ENCODE peak calls at places on chromosomes 2 and 18, in seven cellular contexts. W is ascending aorta; L is epithelial cell of esophagus; P is effector memory CD4-positive, alpha-beta T cell; K is GM12865; E is Peyer's patch; C is HAP-1. B is an unnamed sample.

GRCh38 chr2:161041356-161041755 is 118.9 kb upstream of the TANK start:
- DNase-seq in W (no peak), L (no peak), P (no peak), K (no peak), E (no peak), C (no peak), B (no peak)

GRCh38 chr18:12376034-12376717 is 851 bp downstream of the AFG3L2 start:
- DNase-seq in W (no peak), L (peak), P (no peak), K (peak), E (peak), C (peak), B (peak)

GRCh38 chr2:160415991-160416390 is 77.6 kb downstream of the RBMS1 start:
- DNase-seq in W (no peak), L (peak), P (no peak), K (no peak), E (no peak), C (no peak), B (peak)

GRCh38 chr2:150137338-150137737 is 350.1 kb downstream of the RND3 start:
- DNase-seq in W (no peak), L (peak), P (no peak), K (no peak), E (no peak), C (no peak), B (peak)

GRCh38 chr2:152097291-152098032 is 1.4 kb downstream of the CACNB4 start:
- DNase-seq in W (no peak), L (peak), P (no peak), K (peak), E (no peak), C (peak), B (peak)

GRCh38 chr2:151973901-151974199 is 125.0 kb downstream of the CACNB4 start:
- DNase-seq in W (no peak), L (peak), P (no peak), K (peak), E (no peak), C (peak), B (peak)

GRCh38 chr2:163736433-163737168 is 793 bp upstream of the FIGN start:
- DNase-seq in W (no peak), L (peak), P (no peak), K (no peak), E (peak), C (peak), B (no peak)

GRCh38 chr2:68230246-68231060 is 21.9 kb downstream of the PPP3R1 start:
- DNase-seq in W (no peak), L (no peak), P (no peak), K (no peak), E (no peak), C (no peak), B (no peak)

GRCh38 chr2:142515493-142515892 is 362.0 kb upstream of the KYNU start:
- DNase-seq in W (no peak), L (peak), P (no peak), K (no peak), E (no peak), C (no peak), B (peak)

GRCh38 chr2:157932480-157933205 is 56.5 kb upstream of the ACVR1 start:
- DNase-seq in W (no peak), L (no peak), P (no peak), K (no peak), E (no peak), C (peak), B (no peak)

GRCh38 chr2:170818294-170819104 is 1.8 kb downstream of the GAD1 start:
- DNase-seq in W (no peak), L (no peak), P (no peak), K (no peak), E (no peak), C (no peak), B (no peak)

GRCh38 chr18:10453885-10454772 is at the start of gene APCDD1:
- DNase-seq in W (no peak), L (peak), P (no peak), K (no peak), E (peak), C (peak), B (no peak)

GRCh38 chr2:10877691-10878111 is 34.0 kb upstream of the KCNF1 start:
- DNase-seq in W (no peak), L (peak), P (no peak), K (no peak), E (no peak), C (peak), B (peak)

GRCh38 chr18:79404567-79404910 is 8.8 kb downstream of the NFATC1 start:
- DNase-seq in W (no peak), L (no peak), P (no peak), K (no peak), E (no peak), C (no peak), B (no peak)

GRCh38 chr2:208642125-208642779 is 235.7 kb downstream of the PTH2R start:
- DNase-seq in W (no peak), L (peak), P (no peak), K (no peak), E (no peak), C (no peak), B (peak)

GRCh38 chr2:231396058-231396821 is 730 bp downstream of the B3GNT7 start:
- DNase-seq in W (no peak), L (no peak), P (no peak), K (no peak), E (no peak), C (no peak), B (no peak)

GRCh38 chr2:231395188-231396057 is at the start of gene B3GNT7:
- DNase-seq in W (no peak), L (no peak), P (no peak), K (peak), E (peak), C (no peak), B (no peak)

GRCh38 chr2:231393149-231394131 is 2.1 kb upstream of the B3GNT7 start:
- DNase-seq in W (no peak), L (no peak), P (no peak), K (peak), E (peak), C (no peak), B (no peak)

GRCh38 chr2:231392431-231393148 is 2.9 kb upstream of the B3GNT7 start:
- DNase-seq in W (no peak), L (no peak), P (no peak), K (no peak), E (no peak), C (no peak), B (no peak)

DNA sequence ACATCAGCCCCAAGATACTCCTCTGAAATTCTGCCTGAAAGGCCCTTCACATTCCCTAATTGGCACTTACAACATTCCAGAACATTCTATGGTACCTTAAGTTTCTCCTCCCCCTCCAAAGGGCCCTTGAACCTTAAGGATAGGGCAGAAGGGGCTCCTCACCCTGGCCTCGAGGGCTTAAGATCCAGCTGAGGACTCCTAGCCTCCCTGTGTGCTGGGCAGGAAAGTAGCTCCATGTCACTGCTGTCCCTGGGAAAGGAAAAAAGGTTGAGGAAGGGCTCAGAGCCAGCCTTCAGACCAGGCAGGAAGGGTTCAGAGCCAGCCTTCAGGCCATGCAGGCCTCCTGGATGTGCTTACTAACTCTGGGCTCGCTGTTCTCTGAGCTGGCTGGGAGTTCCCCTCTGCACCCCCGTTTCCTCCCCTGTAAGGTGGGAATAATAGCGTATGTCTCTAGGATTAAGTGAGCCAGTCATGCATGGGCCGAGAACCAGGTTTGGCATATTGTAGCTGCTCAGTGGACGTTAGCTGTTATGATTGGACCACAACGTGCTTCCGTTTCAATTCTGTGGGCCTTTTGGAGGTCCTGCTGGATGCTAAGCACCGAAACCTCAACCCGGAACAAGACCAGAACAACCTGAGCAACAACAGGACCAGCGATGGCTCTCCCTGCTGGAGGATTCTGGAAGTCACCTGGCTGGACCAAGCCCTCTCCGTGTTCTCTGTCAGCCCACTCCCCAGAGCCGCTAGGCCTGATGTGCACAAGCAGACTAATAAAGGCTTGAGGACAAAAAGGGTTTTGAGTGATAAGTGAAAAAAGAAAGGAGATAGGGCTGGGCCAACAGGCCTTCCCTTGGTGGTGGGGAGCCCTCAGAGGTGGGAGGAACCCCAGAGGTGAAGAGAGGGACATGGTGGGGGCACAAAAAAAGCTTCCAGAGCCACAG is 1.0 kb upstream of the B3GNT7 start:
- DNase-seq in W (no peak), L (peak), P (no peak), K (peak), E (peak), C (no peak), B (no peak)
- H3K4me3 ChIP-seq in W (peak), L (no peak), P (no peak), K (peak), E (peak), C (no peak), B (no peak)

DNA sequence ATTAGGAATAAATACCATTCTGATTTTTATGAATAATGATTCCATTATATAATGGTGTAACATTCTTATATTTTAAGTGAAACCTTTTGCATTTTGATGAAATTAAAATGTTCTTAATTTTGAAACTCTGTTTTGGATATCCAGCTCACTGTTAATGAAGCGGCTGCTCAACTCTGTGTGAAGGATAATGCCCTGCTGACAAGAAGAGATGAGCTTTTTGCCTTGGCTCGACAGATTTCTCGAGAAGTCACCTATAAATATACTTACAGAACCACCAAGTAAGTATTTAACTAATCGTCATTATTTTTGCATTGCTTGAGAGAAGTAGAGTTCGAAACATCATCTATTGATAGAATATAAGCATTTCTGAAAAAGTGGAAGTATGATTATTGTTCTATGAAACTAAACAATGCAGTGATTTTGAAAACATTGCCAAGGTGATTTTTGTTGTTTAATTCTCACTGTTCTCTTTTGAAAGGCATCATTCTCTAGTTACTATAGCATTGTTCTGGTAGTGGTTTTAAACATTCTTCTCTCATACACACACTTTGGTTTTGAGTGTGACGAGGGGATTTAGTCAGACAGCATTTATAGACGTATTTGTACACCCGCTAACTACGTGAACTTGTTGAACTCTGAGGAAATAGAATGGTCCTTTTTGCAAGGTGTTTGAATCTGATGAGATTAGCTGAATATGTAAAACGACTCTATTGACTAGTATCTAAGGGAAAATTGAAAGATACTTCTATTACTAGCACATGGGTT is 21.5 kb downstream of the NAB1 start:
- DNase-seq in W (no peak), L (no peak), P (no peak), K (peak), E (no peak), C (no peak), B (no peak)
- H3K4me3 ChIP-seq in W (no peak), L (no peak), P (no peak), K (peak), E (no peak), C (no peak), B (no peak)

DNA sequence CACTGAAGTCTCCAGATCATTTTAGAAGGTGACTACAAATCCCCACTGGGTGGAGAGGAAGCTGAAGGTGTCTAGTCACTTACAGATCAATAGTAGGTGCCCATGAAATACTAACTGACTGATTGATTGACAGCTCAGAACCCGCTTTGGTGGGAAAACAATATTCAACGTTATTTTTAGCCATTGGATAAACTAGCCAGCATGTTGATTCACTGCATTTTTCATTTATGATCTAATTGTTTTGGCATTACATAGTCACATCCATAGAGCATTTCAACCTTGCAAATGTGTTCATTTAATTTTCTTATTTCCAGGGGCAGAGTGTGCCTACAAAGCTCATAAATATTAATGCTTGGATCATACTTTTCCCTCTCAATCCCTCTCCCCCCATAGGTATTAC is 162.3 kb downstream of the MREG start:
- DNase-seq in W (no peak), L (peak), P (no peak), K (no peak), E (no peak), C (no peak), B (peak)
- H3K4me3 ChIP-seq in W (no peak), L (no peak), P (no peak), K (no peak), E (no peak), C (no peak), B (no peak)

GRCh38 chr2:240821429-240821778 is 1.4 kb upstream of the KIF1A start:
- DNase-seq in W (no peak), L (no peak), P (no peak), K (no peak), E (no peak), C (no peak), B (no peak)

GRCh38 chr2:240822280-240822847 is 2.3 kb upstream of the KIF1A start:
- DNase-seq in W (no peak), L (no peak), P (no peak), K (no peak), E (no peak), C (peak), B (no peak)

GRCh38 chr2:240819404-240820013 is 510 bp downstream of the KIF1A start:
- DNase-seq in W (no peak), L (no peak), P (no peak), K (no peak), E (no peak), C (peak), B (no peak)

GRCh38 chr2:240820014-240820606 is at the start of gene KIF1A:
- DNase-seq in W (no peak), L (no peak), P (no peak), K (no peak), E (no peak), C (peak), B (no peak)

GRCh38 chr2:240820607-240821428 is 799 bp upstream of the KIF1A start:
- DNase-seq in W (no peak), L (no peak), P (no peak), K (no peak), E (no peak), C (peak), B (no peak)
- H3K4me3 ChIP-seq in W (peak), L (no peak), P (no peak), K (no peak), E (no peak), C (peak), B (no peak)

DNA sequence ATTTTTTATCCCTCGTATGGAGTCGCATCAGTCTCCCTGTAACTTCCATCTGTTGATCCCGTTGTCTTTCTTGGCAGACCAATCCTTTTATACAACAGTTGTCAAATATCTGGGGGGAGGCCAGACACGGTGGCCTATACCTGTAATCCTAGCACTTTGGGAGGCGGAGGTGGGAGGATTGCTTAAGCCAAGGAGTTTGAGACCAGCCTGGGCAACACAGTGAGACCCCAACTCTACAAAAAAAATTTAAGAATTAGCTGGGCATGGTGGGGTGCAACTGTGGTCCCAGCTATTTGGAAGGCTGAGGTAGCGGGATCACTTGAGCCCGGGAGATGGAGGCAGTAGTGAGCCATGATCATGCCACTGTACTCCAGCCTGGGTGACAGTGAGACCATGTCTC is 2.0 kb downstream of the XRCC5 start:
- DNase-seq in W (no peak), L (no peak), P (no peak), K (no peak), E (no peak), C (no peak), B (no peak)
- H3K4me3 ChIP-seq in W (no peak), L (no peak), P (no peak), K (peak), E (no peak), C (no peak), B (no peak)

DNA sequence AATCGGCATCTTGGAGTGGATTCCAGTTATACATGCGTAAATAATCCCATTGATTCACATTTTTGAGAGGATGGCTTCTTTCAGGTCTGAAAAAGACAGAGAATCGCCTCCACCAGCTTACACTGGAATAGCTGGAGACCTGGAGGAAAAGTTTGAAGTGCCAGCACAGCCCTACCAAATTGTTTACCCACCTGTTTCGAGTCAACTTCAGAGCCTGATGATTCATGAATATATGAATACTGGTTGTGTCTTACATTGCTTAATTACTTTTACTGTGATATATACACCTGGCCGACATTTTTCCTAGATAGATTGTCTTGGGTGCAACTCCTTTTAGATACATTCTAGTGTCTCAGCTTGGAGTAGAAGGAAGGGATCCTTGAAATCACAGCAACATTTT is 335 bp upstream of the NCKAP5 start:
- DNase-seq in W (no peak), L (peak), P (no peak), K (no peak), E (no peak), C (no peak), B (peak)
- H3K4me3 ChIP-seq in W (no peak), L (peak), P (no peak), K (no peak), E (no peak), C (no peak), B (peak)